ENCODE peak calls at places on chromosomes 5 and 9, in five cellular contexts. One of them, this sample, is unnamed.

GRCh38 chr5:136006767-136007251 is 22.0 kb upstream of the TGFBI start:
- DNase-seq in stomach: no peak
- DNase-seq in activated CD4-positive, CD25-positive, alpha-beta regulatory T cell: no peak
- DNase-seq in AG09309: peak
- DNase-seq in cerebellum: no peak
- DNase-seq in this sample: no peak

GRCh38 chr5:34563951-34564705 is 92.0 kb upstream of the RAI14 start:
- DNase-seq in stomach: peak
- DNase-seq in activated CD4-positive, CD25-positive, alpha-beta regulatory T cell: no peak
- DNase-seq in AG09309: no peak
- DNase-seq in cerebellum: no peak
- DNase-seq in this sample: no peak

GRCh38 chr9:69981686-69982450 is 61.8 kb upstream of the MAMDC2 start:
- DNase-seq in stomach: no peak
- DNase-seq in activated CD4-positive, CD25-positive, alpha-beta regulatory T cell: no peak
- DNase-seq in AG09309: no peak
- DNase-seq in cerebellum: no peak
- DNase-seq in this sample: no peak

GRCh38 chr9:132671620-132672412 is 1.6 kb downstream of the GTF3C4 start:
- DNase-seq in stomach: no peak
- DNase-seq in activated CD4-positive, CD25-positive, alpha-beta regulatory T cell: no peak
- DNase-seq in AG09309: no peak
- DNase-seq in cerebellum: no peak
- DNase-seq in this sample: no peak

GRCh38 chr9:110626109-110626829 is 42.3 kb upstream of the MUSK start:
- DNase-seq in stomach: no peak
- DNase-seq in activated CD4-positive, CD25-positive, alpha-beta regulatory T cell: no peak
- DNase-seq in AG09309: peak
- DNase-seq in cerebellum: no peak
- DNase-seq in this sample: no peak

GRCh38 chr5:5331838-5332237 is 90.6 kb upstream of the ICE1 start:
- DNase-seq in stomach: no peak
- DNase-seq in activated CD4-positive, CD25-positive, alpha-beta regulatory T cell: no peak
- DNase-seq in AG09309: no peak
- DNase-seq in cerebellum: no peak
- DNase-seq in this sample: no peak

GRCh38 chr9:96340707-96341106 is 38.7 kb upstream of the HSD17B3 start:
- DNase-seq in stomach: no peak
- DNase-seq in activated CD4-positive, CD25-positive, alpha-beta regulatory T cell: no peak
- DNase-seq in AG09309: no peak
- DNase-seq in cerebellum: no peak
- DNase-seq in this sample: no peak

GRCh38 chr5:90294604-90295003 is 115.0 kb downstream of the CETN3 start:
- DNase-seq in stomach: no peak
- DNase-seq in activated CD4-positive, CD25-positive, alpha-beta regulatory T cell: no peak
- DNase-seq in AG09309: no peak
- DNase-seq in cerebellum: no peak
- DNase-seq in this sample: no peak

GRCh38 chr5:34597034-34597433 is 59.1 kb upstream of the RAI14 start:
- DNase-seq in stomach: no peak
- DNase-seq in activated CD4-positive, CD25-positive, alpha-beta regulatory T cell: no peak
- DNase-seq in AG09309: no peak
- DNase-seq in cerebellum: no peak
- DNase-seq in this sample: no peak

GRCh38 chr5:167916706-167917105 is 374.7 kb upstream of the WWC1 start:
- DNase-seq in stomach: no peak
- DNase-seq in activated CD4-positive, CD25-positive, alpha-beta regulatory T cell: no peak
- DNase-seq in AG09309: no peak
- DNase-seq in cerebellum: no peak
- DNase-seq in this sample: no peak

GRCh38 chr5:13814293-13814692 is 130.2 kb downstream of the DNAH5 start:
- DNase-seq in stomach: no peak
- DNase-seq in activated CD4-positive, CD25-positive, alpha-beta regulatory T cell: no peak
- DNase-seq in AG09309: no peak
- DNase-seq in cerebellum: no peak
- DNase-seq in this sample: no peak

GRCh38 chr9:91098203-91098602 is 263.5 kb downstream of the AUH start:
- DNase-seq in stomach: no peak
- DNase-seq in activated CD4-positive, CD25-positive, alpha-beta regulatory T cell: no peak
- DNase-seq in AG09309: no peak
- DNase-seq in cerebellum: no peak
- DNase-seq in this sample: no peak

GRCh38 chr9:84711936-84712335 is 42.4 kb downstream of the NTRK2 start:
- DNase-seq in stomach: no peak
- DNase-seq in activated CD4-positive, CD25-positive, alpha-beta regulatory T cell: no peak
- DNase-seq in AG09309: peak
- DNase-seq in cerebellum: peak
- DNase-seq in this sample: no peak

GRCh38 chr5:109192543-109193281 is 217.1 kb downstream of the PJA2 start:
- DNase-seq in stomach: no peak
- DNase-seq in activated CD4-positive, CD25-positive, alpha-beta regulatory T cell: no peak
- DNase-seq in AG09309: no peak
- DNase-seq in cerebellum: no peak
- DNase-seq in this sample: no peak

GRCh38 chr5:121974261-121974660 is 12.5 kb downstream of the SRFBP1 start:
- DNase-seq in stomach: no peak
- DNase-seq in activated CD4-positive, CD25-positive, alpha-beta regulatory T cell: no peak
- DNase-seq in AG09309: no peak
- DNase-seq in cerebellum: no peak
- DNase-seq in this sample: no peak

GRCh38 chr9:95003694-95004451 is 277.4 kb downstream of the AOPEP start:
- DNase-seq in stomach: peak
- DNase-seq in activated CD4-positive, CD25-positive, alpha-beta regulatory T cell: no peak
- DNase-seq in AG09309: no peak
- DNase-seq in cerebellum: peak
- DNase-seq in this sample: no peak

GRCh38 chr9:81671880-81672280 is 17.5 kb downstream of the TLE1 start:
- DNase-seq in stomach: peak
- DNase-seq in activated CD4-positive, CD25-positive, alpha-beta regulatory T cell: no peak
- DNase-seq in AG09309: no peak
- DNase-seq in cerebellum: peak
- DNase-seq in this sample: no peak

GRCh38 chr5:97276721-97277120 is 93.7 kb upstream of the RIOK2 start:
- DNase-seq in stomach: no peak
- DNase-seq in activated CD4-positive, CD25-positive, alpha-beta regulatory T cell: no peak
- DNase-seq in AG09309: no peak
- DNase-seq in cerebellum: no peak
- DNase-seq in this sample: no peak

GRCh38 chr5:134140530-134141201 is 26.2 kb downstream of the TCF7 start:
- DNase-seq in stomach: peak
- DNase-seq in activated CD4-positive, CD25-positive, alpha-beta regulatory T cell: peak
- DNase-seq in AG09309: peak
- DNase-seq in cerebellum: peak
- DNase-seq in this sample: no peak

GRCh38 chr9:98627291-98627690 is 81.4 kb downstream of the GABBR2 start:
- DNase-seq in stomach: no peak
- DNase-seq in activated CD4-positive, CD25-positive, alpha-beta regulatory T cell: no peak
- DNase-seq in AG09309: no peak
- DNase-seq in cerebellum: no peak
- DNase-seq in this sample: no peak

GRCh38 chr5:151684690-151685361 is 1.9 kb downstream of the SPARC start:
- DNase-seq in stomach: no peak
- DNase-seq in activated CD4-positive, CD25-positive, alpha-beta regulatory T cell: no peak
- DNase-seq in AG09309: peak
- DNase-seq in cerebellum: no peak
- DNase-seq in this sample: no peak

GRCh38 chr5:74094096-74094778 is 468.2 kb downstream of the ARHGEF28 start:
- DNase-seq in stomach: no peak
- DNase-seq in activated CD4-positive, CD25-positive, alpha-beta regulatory T cell: no peak
- DNase-seq in AG09309: no peak
- DNase-seq in cerebellum: no peak
- DNase-seq in this sample: no peak

GRCh38 chr9:90459321-90459720 is 183.3 kb downstream of the DIRAS2 start:
- DNase-seq in stomach: no peak
- DNase-seq in activated CD4-positive, CD25-positive, alpha-beta regulatory T cell: no peak
- DNase-seq in AG09309: no peak
- DNase-seq in cerebellum: no peak
- DNase-seq in this sample: no peak

This sample was measured in stimulated activated CD8-positive, alpha-beta memory T cell treated with anti-CD3 and anti-CD28 coated beads, Interleukin-15, amount 100 ng/mL, for 24 hours.